ENCODE peak calls at places on chromosome 14, in four cellular contexts. One of them, this sample, is unnamed.

GRCh38 chr14:70156602-70157001 is 32.1 kb downstream of the SLC8A3 start:
- DNase-seq in cardiac muscle cell: no peak
- DNase-seq in IMR-90: no peak
- DNase-seq in brain microvascular endothelial cell: no peak
- DNase-seq in this sample: no peak

GRCh38 chr14:86168376-86168775 is 638.4 kb downstream of the FLRT2 start:
- DNase-seq in cardiac muscle cell: no peak
- DNase-seq in IMR-90: no peak
- DNase-seq in brain microvascular endothelial cell: no peak
- DNase-seq in this sample: no peak

GRCh38 chr14:21024668-21025373 is at the start of gene NDRG2:
- DNase-seq in cardiac muscle cell: peak
- DNase-seq in IMR-90: no peak
- DNase-seq in brain microvascular endothelial cell: no peak
- DNase-seq in this sample: no peak

GRCh38 chr14:95314609-95315008 is 5.1 kb downstream of the CLMN start:
- DNase-seq in cardiac muscle cell: peak
- DNase-seq in IMR-90: no peak
- DNase-seq in brain microvascular endothelial cell: no peak
- DNase-seq in this sample: peak

GRCh38 chr14:101838476-101838875 is 77.0 kb downstream of the PPP2R5C start:
- DNase-seq in cardiac muscle cell: no peak
- DNase-seq in IMR-90: no peak
- DNase-seq in brain microvascular endothelial cell: no peak
- DNase-seq in this sample: no peak

GRCh38 chr14:63378444-63378843 is 59.7 kb upstream of the GPHB5 start:
- DNase-seq in cardiac muscle cell: no peak
- DNase-seq in IMR-90: no peak
- DNase-seq in brain microvascular endothelial cell: no peak
- DNase-seq in this sample: no peak

GRCh38 chr14:21199611-21200570 is 44.0 kb upstream of the OR5AU1 start:
- DNase-seq in cardiac muscle cell: no peak
- DNase-seq in IMR-90: peak
- DNase-seq in brain microvascular endothelial cell: no peak
- DNase-seq in this sample: no peak

GRCh38 chr14:95189400-95190162 is 32.3 kb upstream of the DICER1 start:
- DNase-seq in cardiac muscle cell: peak
- DNase-seq in IMR-90: no peak
- DNase-seq in brain microvascular endothelial cell: no peak
- DNase-seq in this sample: peak

GRCh38 chr14:56491299-56492285 is 88.0 kb upstream of the TMEM260 start:
- DNase-seq in cardiac muscle cell: peak
- DNase-seq in IMR-90: peak
- DNase-seq in brain microvascular endothelial cell: peak
- DNase-seq in this sample: peak
- TF ChIP-seq CTCF in cardiac muscle cell: peak
- TF ChIP-seq CTCF in IMR-90: peak
- TF ChIP-seq CTCF in brain microvascular endothelial cell: peak
- TF ChIP-seq CTCF in this sample: peak

GRCh38 chr14:58793096-58793740 is 155.5 kb downstream of the DACT1 start:
- DNase-seq in cardiac muscle cell: no peak
- DNase-seq in IMR-90: peak
- DNase-seq in brain microvascular endothelial cell: no peak
- DNase-seq in this sample: no peak

GRCh38 chr14:58794993-58795762 is 157.4 kb downstream of the DACT1 start:
- DNase-seq in cardiac muscle cell: no peak
- DNase-seq in IMR-90: no peak
- DNase-seq in brain microvascular endothelial cell: no peak
- DNase-seq in this sample: no peak

GRCh38 chr14:58796636-58797429 is 159.1 kb downstream of the DACT1 start:
- DNase-seq in cardiac muscle cell: no peak
- DNase-seq in IMR-90: peak
- DNase-seq in brain microvascular endothelial cell: no peak
- DNase-seq in this sample: no peak

GRCh38 chr14:58792421-58792820 is 154.7 kb downstream of the DACT1 start:
- DNase-seq in cardiac muscle cell: no peak
- DNase-seq in IMR-90: peak
- DNase-seq in brain microvascular endothelial cell: no peak
- DNase-seq in this sample: no peak

DNA sequence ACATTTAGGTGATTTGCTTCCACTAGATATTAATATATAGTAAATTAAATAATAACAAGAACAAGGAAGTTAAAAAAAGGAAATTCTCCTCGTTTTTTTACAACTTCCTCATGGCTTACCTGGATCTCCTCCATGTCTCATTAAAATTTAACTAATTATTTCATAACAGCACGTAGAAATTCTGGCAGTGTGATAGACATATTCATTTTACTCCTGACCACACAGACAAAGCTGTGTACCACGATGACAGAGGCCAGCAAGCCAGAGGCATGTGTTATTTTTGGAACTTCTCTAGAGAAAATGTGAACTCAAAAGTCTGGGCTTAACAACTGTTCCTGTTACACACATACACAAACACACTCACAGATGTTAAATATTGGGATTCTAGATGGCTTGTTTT is 158.4 kb downstream of the DACT1 start:
- DNase-seq in cardiac muscle cell: no peak
- DNase-seq in IMR-90: no peak
- DNase-seq in brain microvascular endothelial cell: no peak
- DNase-seq in this sample: no peak
- H3K4me3 ChIP-seq in cardiac muscle cell: no peak
- H3K4me3 ChIP-seq in IMR-90: no peak
- H3K4me3 ChIP-seq in brain microvascular endothelial cell: no peak
- H3K4me3 ChIP-seq in this sample: no peak

GRCh38 chr14:100541621-100542560 is 45.3 kb downstream of the BEGAIN start:
- DNase-seq in cardiac muscle cell: no peak
- DNase-seq in IMR-90: no peak
- DNase-seq in brain microvascular endothelial cell: no peak
- DNase-seq in this sample: no peak

GRCh38 chr14:100539766-100540140 is 47.5 kb downstream of the BEGAIN start:
- DNase-seq in cardiac muscle cell: no peak
- DNase-seq in IMR-90: no peak
- DNase-seq in brain microvascular endothelial cell: no peak
- DNase-seq in this sample: no peak

GRCh38 chr14:100540926-100541620 is 46.1 kb downstream of the BEGAIN start:
- DNase-seq in cardiac muscle cell: no peak
- DNase-seq in IMR-90: no peak
- DNase-seq in brain microvascular endothelial cell: no peak
- DNase-seq in this sample: no peak

GRCh38 chr14:100539319-100539645 is 47.9 kb downstream of the BEGAIN start:
- DNase-seq in cardiac muscle cell: no peak
- DNase-seq in IMR-90: no peak
- DNase-seq in brain microvascular endothelial cell: no peak
- DNase-seq in this sample: no peak

GRCh38 chr14:100540141-100540925 is 46.9 kb downstream of the BEGAIN start:
- DNase-seq in cardiac muscle cell: peak
- DNase-seq in IMR-90: no peak
- DNase-seq in brain microvascular endothelial cell: no peak
- DNase-seq in this sample: no peak
- TF ChIP-seq CTCF in cardiac muscle cell: peak
- TF ChIP-seq CTCF in IMR-90: peak
- TF ChIP-seq CTCF in brain microvascular endothelial cell: peak
- TF ChIP-seq CTCF in this sample: peak

DNA sequence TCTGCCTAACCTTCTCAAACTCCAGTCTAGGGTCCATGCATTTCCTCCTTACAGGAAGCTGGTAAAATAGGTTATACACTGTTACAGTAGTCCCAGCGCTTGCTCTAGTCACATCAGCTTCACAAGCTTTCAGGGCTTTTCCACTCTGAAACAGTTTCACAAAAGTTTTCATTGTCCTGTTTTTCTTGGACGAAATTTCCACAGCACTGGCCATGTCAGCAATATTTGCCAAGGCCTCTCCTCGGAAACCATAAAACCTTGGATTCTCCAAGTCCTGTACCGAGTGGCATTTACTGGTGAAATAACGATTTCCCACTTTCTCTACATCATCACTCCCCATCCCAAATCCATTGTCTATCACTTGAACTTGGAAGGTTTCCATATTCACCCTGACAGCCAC is 2.1 kb downstream of the MLH3 start:
- DNase-seq in cardiac muscle cell: no peak
- DNase-seq in IMR-90: no peak
- DNase-seq in brain microvascular endothelial cell: no peak
- DNase-seq in this sample: no peak
- H3K4me3 ChIP-seq in cardiac muscle cell: no peak
- H3K4me3 ChIP-seq in IMR-90: no peak
- H3K4me3 ChIP-seq in brain microvascular endothelial cell: no peak
- H3K4me3 ChIP-seq in this sample: no peak

GRCh38 chr14:22996823-22997301 is 13.1 kb downstream of the C14orf93 start:
- DNase-seq in cardiac muscle cell: no peak
- DNase-seq in IMR-90: no peak
- DNase-seq in brain microvascular endothelial cell: no peak
- DNase-seq in this sample: no peak

GRCh38 chr14:22997676-22998323 is 12.1 kb downstream of the C14orf93 start:
- DNase-seq in cardiac muscle cell: no peak
- DNase-seq in IMR-90: no peak
- DNase-seq in brain microvascular endothelial cell: no peak
- DNase-seq in this sample: no peak

GRCh38 chr14:23002592-23002991 is 7.4 kb downstream of the C14orf93 start:
- DNase-seq in cardiac muscle cell: no peak
- DNase-seq in IMR-90: no peak
- DNase-seq in brain microvascular endothelial cell: no peak
- DNase-seq in this sample: no peak

GRCh38 chr14:22998324-22999012 is 11.5 kb downstream of the C14orf93 start:
- DNase-seq in cardiac muscle cell: peak
- DNase-seq in IMR-90: no peak
- DNase-seq in brain microvascular endothelial cell: no peak
- DNase-seq in this sample: no peak

DNA sequence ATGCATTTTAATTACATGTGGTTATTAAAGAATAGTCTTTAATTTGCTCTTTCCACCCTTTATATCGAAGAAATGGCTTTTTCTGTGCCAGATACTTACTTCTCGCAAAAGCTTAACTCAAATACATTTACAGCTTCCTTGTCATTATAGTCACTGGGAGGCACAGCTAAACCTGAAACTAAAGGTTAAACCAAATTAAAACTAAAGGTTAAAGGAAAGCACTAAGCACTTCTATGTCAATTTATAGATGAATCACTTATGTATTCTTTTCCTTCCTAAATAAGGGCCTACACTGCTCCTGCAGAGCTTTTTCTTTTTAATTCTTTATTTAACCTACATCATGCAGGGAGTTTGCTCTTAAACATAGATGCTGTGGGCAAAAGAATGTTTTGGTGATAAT is 9.1 kb downstream of the C14orf93 start:
- DNase-seq in cardiac muscle cell: no peak
- DNase-seq in IMR-90: no peak
- DNase-seq in brain microvascular endothelial cell: no peak
- DNase-seq in this sample: no peak
- TF ChIP-seq CTCF in cardiac muscle cell: no peak
- TF ChIP-seq CTCF in IMR-90: no peak
- TF ChIP-seq CTCF in brain microvascular endothelial cell: no peak
- TF ChIP-seq CTCF in this sample: no peak

GRCh38 chr14:104149617-104150141 is 11.3 kb downstream of the KIF26A start:
- DNase-seq in cardiac muscle cell: peak
- DNase-seq in IMR-90: no peak
- DNase-seq in brain microvascular endothelial cell: no peak
- DNase-seq in this sample: peak
- H3K4me3 ChIP-seq in cardiac muscle cell: no peak
- H3K4me3 ChIP-seq in IMR-90: no peak
- H3K4me3 ChIP-seq in brain microvascular endothelial cell: no peak
- H3K4me3 ChIP-seq in this sample: no peak

DNA sequence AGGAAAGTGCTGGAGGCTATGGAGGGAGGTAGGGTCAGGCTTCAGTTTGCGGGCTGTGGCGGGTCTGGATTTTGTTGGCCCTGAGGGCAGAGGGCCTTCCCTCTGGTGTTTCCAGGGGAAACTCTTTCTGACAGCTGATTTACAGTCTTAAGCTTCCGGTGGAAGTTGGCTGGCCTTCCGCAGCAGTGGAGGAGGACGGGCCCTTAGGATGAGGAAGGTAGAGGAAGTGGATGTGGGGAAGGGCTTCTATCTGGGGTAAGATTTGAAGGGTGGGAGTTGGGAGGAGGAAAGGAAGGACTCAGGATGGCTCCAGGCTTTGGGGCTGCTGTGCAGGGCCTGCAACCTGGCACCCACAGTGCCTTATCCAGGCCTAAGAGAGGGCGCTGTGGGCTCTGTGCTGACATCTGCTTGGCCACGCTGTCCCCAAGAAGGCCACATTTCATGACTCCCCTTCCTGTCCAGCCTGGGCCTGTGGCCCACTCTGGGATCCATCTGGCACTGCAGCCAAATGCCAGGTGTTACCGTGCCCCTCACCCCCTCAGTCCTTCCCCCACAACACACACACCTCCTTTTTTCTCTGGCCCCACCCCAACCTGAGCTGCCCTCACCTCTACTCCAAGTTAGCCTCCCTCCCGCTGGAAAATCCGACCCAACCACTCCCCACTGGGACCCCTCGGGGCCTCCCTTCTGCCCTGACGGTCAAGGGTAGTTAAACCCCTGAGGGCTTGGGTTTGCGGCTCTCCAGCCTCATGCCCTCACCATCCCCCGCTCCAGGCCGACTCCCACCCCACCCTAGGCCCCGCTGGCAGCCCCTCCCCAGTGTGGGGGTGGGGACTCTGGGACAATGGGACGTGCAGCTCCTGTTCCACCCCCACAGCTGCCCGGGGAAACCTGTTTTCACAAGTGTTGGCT is 7.7 kb upstream of the PPP1R13B start:
- DNase-seq in cardiac muscle cell: no peak
- DNase-seq in IMR-90: no peak
- DNase-seq in brain microvascular endothelial cell: no peak
- DNase-seq in this sample: no peak
- TF ChIP-seq CTCF in cardiac muscle cell: no peak
- TF ChIP-seq CTCF in IMR-90: no peak
- TF ChIP-seq CTCF in brain microvascular endothelial cell: no peak
- TF ChIP-seq CTCF in this sample: no peak

This sample was measured in astrocyte of the spinal cord.